ENCODE peak calls at places on chromosomes 5 and 9, in seven cellular contexts. One of them, this sample, is unnamed.

GRCh38 chr5:139710370-139711066 is 62.4 kb downstream of the CXXC5 start:
- DNase-seq in left ventricle myocardium inferior: peak
- DNase-seq in lower leg skin: no peak
- DNase-seq in endothelial cell of umbilical vein: no peak
- DNase-seq in ovary: peak
- DNase-seq in brain microvascular endothelial cell: peak
- DNase-seq in bronchial epithelial cell: no peak
- DNase-seq in this sample: peak

GRCh38 chr9:27413507-27414214 is 110.4 kb upstream of the IFNK start:
- DNase-seq in bronchial epithelial cell: no peak
- DNase-seq in lower leg skin: no peak
- DNase-seq in ovary: no peak
- DNase-seq in left ventricle myocardium inferior: no peak
- DNase-seq in brain microvascular endothelial cell: no peak
- DNase-seq in endothelial cell of umbilical vein: no peak
- DNase-seq in this sample: no peak

GRCh38 chr9:73549991-73550390 is 398.3 kb downstream of the ANXA1 start:
- DNase-seq in brain microvascular endothelial cell: no peak
- DNase-seq in ovary: no peak
- DNase-seq in endothelial cell of umbilical vein: no peak
- DNase-seq in lower leg skin: no peak
- DNase-seq in left ventricle myocardium inferior: no peak
- DNase-seq in bronchial epithelial cell: no peak
- DNase-seq in this sample: no peak

GRCh38 chr9:37913480-37914153 is 9.7 kb upstream of the SLC25A51 start:
- DNase-seq in endothelial cell of umbilical vein: peak
- DNase-seq in bronchial epithelial cell: peak
- DNase-seq in brain microvascular endothelial cell: peak
- DNase-seq in left ventricle myocardium inferior: peak
- DNase-seq in lower leg skin: peak
- DNase-seq in ovary: peak
- DNase-seq in this sample: peak

GRCh38 chr5:59592101-59592500 is 301.4 kb downstream of the PDE4D start:
- DNase-seq in endothelial cell of umbilical vein: no peak
- DNase-seq in bronchial epithelial cell: peak
- DNase-seq in left ventricle myocardium inferior: no peak
- DNase-seq in lower leg skin: no peak
- DNase-seq in brain microvascular endothelial cell: peak
- DNase-seq in ovary: no peak
- DNase-seq in this sample: no peak

GRCh38 chr5:100872409-100873190 is 30.5 kb downstream of the ST8SIA4 start:
- DNase-seq in ovary: no peak
- DNase-seq in brain microvascular endothelial cell: no peak
- DNase-seq in lower leg skin: no peak
- DNase-seq in bronchial epithelial cell: peak
- DNase-seq in endothelial cell of umbilical vein: no peak
- DNase-seq in left ventricle myocardium inferior: no peak
- DNase-seq in this sample: no peak

GRCh38 chr9:26597542-26597941 is 295.1 kb downstream of the CAAP1 start:
- DNase-seq in left ventricle myocardium inferior: no peak
- DNase-seq in brain microvascular endothelial cell: no peak
- DNase-seq in lower leg skin: no peak
- DNase-seq in endothelial cell of umbilical vein: no peak
- DNase-seq in bronchial epithelial cell: no peak
- DNase-seq in ovary: no peak
- DNase-seq in this sample: no peak

GRCh38 chr9:37730256-37730655 is 23.3 kb upstream of the TRMT10B start:
- DNase-seq in ovary: no peak
- DNase-seq in endothelial cell of umbilical vein: no peak
- DNase-seq in brain microvascular endothelial cell: no peak
- DNase-seq in left ventricle myocardium inferior: no peak
- DNase-seq in lower leg skin: no peak
- DNase-seq in bronchial epithelial cell: peak
- DNase-seq in this sample: no peak

GRCh38 chr5:156438076-156438475 is 111.1 kb downstream of the SGCD start:
- DNase-seq in ovary: no peak
- DNase-seq in brain microvascular endothelial cell: no peak
- DNase-seq in bronchial epithelial cell: no peak
- DNase-seq in left ventricle myocardium inferior: no peak
- DNase-seq in endothelial cell of umbilical vein: no peak
- DNase-seq in lower leg skin: no peak
- DNase-seq in this sample: no peak

GRCh38 chr9:86764230-86765039 is 182.9 kb downstream of the GAS1 start:
- DNase-seq in endothelial cell of umbilical vein: no peak
- DNase-seq in brain microvascular endothelial cell: no peak
- DNase-seq in lower leg skin: peak
- DNase-seq in ovary: no peak
- DNase-seq in left ventricle myocardium inferior: no peak
- DNase-seq in bronchial epithelial cell: no peak
- DNase-seq in this sample: no peak

GRCh38 chr5:173679909-173680626 is 63.6 kb upstream of the BOD1 start:
- DNase-seq in brain microvascular endothelial cell: no peak
- DNase-seq in lower leg skin: no peak
- DNase-seq in bronchial epithelial cell: no peak
- DNase-seq in left ventricle myocardium inferior: no peak
- DNase-seq in ovary: no peak
- DNase-seq in endothelial cell of umbilical vein: no peak
- DNase-seq in this sample: no peak

GRCh38 chr5:33339413-33339812 is 101.4 kb upstream of the TARS1 start:
- DNase-seq in ovary: no peak
- DNase-seq in bronchial epithelial cell: no peak
- DNase-seq in endothelial cell of umbilical vein: no peak
- DNase-seq in left ventricle myocardium inferior: no peak
- DNase-seq in lower leg skin: no peak
- DNase-seq in brain microvascular endothelial cell: no peak
- DNase-seq in this sample: no peak

GRCh38 chr9:135107592-135108235 is 20.2 kb downstream of the OLFM1 start:
- DNase-seq in endothelial cell of umbilical vein: no peak
- DNase-seq in left ventricle myocardium inferior: no peak
- DNase-seq in lower leg skin: no peak
- DNase-seq in bronchial epithelial cell: no peak
- DNase-seq in ovary: no peak
- DNase-seq in brain microvascular endothelial cell: no peak
- DNase-seq in this sample: no peak

GRCh38 chr9:89005323-89005722 is 14.1 kb downstream of the S1PR3 start:
- DNase-seq in bronchial epithelial cell: no peak
- DNase-seq in ovary: no peak
- DNase-seq in brain microvascular endothelial cell: no peak
- DNase-seq in lower leg skin: no peak
- DNase-seq in left ventricle myocardium inferior: no peak
- DNase-seq in endothelial cell of umbilical vein: no peak
- DNase-seq in this sample: no peak

GRCh38 chr9:15697459-15697858 is 144.6 kb downstream of the CCDC171 start:
- DNase-seq in lower leg skin: no peak
- DNase-seq in brain microvascular endothelial cell: peak
- DNase-seq in left ventricle myocardium inferior: no peak
- DNase-seq in bronchial epithelial cell: peak
- DNase-seq in endothelial cell of umbilical vein: peak
- DNase-seq in ovary: no peak
- DNase-seq in this sample: no peak

GRCh38 chr9:4654538-4654937 is 7.6 kb upstream of the PLPP6 start:
- DNase-seq in left ventricle myocardium inferior: no peak
- DNase-seq in ovary: no peak
- DNase-seq in lower leg skin: no peak
- DNase-seq in endothelial cell of umbilical vein: no peak
- DNase-seq in bronchial epithelial cell: no peak
- DNase-seq in brain microvascular endothelial cell: no peak
- DNase-seq in this sample: no peak

GRCh38 chr5:126172812-126173211 is 250.4 kb upstream of the GRAMD2B start:
- DNase-seq in endothelial cell of umbilical vein: no peak
- DNase-seq in brain microvascular endothelial cell: no peak
- DNase-seq in ovary: no peak
- DNase-seq in bronchial epithelial cell: no peak
- DNase-seq in left ventricle myocardium inferior: no peak
- DNase-seq in lower leg skin: no peak
- DNase-seq in this sample: no peak

GRCh38 chr5:33254581-33254980 is 186.2 kb upstream of the TARS1 start:
- DNase-seq in bronchial epithelial cell: no peak
- DNase-seq in brain microvascular endothelial cell: no peak
- DNase-seq in left ventricle myocardium inferior: no peak
- DNase-seq in lower leg skin: no peak
- DNase-seq in ovary: no peak
- DNase-seq in endothelial cell of umbilical vein: no peak
- DNase-seq in this sample: no peak

GRCh38 chr9:86828631-86829030 is 118.7 kb downstream of the GAS1 start:
- DNase-seq in endothelial cell of umbilical vein: no peak
- DNase-seq in brain microvascular endothelial cell: no peak
- DNase-seq in bronchial epithelial cell: no peak
- DNase-seq in lower leg skin: no peak
- DNase-seq in left ventricle myocardium inferior: no peak
- DNase-seq in ovary: no peak
- DNase-seq in this sample: no peak

GRCh38 chr5:11390369-11390768 is 513.9 kb downstream of the CTNND2 start:
- DNase-seq in lower leg skin: no peak
- DNase-seq in ovary: no peak
- DNase-seq in left ventricle myocardium inferior: no peak
- DNase-seq in endothelial cell of umbilical vein: no peak
- DNase-seq in bronchial epithelial cell: peak
- DNase-seq in brain microvascular endothelial cell: no peak
- DNase-seq in this sample: no peak

GRCh38 chr5:141669519-141669918 is 12.5 kb downstream of the ARAP3 start:
- DNase-seq in bronchial epithelial cell: no peak
- DNase-seq in endothelial cell of umbilical vein: no peak
- DNase-seq in ovary: no peak
- DNase-seq in brain microvascular endothelial cell: no peak
- DNase-seq in lower leg skin: no peak
- DNase-seq in left ventricle myocardium inferior: no peak
- DNase-seq in this sample: no peak
- TF ChIP-seq CTCF in bronchial epithelial cell: no peak
- TF ChIP-seq CTCF in endothelial cell of umbilical vein: peak
- TF ChIP-seq CTCF in ovary: no peak
- TF ChIP-seq CTCF in brain microvascular endothelial cell: peak
- TF ChIP-seq CTCF in lower leg skin: no peak
- TF ChIP-seq CTCF in left ventricle myocardium inferior: no peak
- TF ChIP-seq CTCF in this sample: no peak

GRCh38 chr5:61678966-61679365 is 346.9 kb downstream of the ZSWIM6 start:
- DNase-seq in endothelial cell of umbilical vein: no peak
- DNase-seq in bronchial epithelial cell: no peak
- DNase-seq in lower leg skin: no peak
- DNase-seq in ovary: no peak
- DNase-seq in left ventricle myocardium inferior: no peak
- DNase-seq in brain microvascular endothelial cell: no peak
- DNase-seq in this sample: no peak
- TF ChIP-seq CTCF in endothelial cell of umbilical vein: no peak
- TF ChIP-seq CTCF in bronchial epithelial cell: no peak
- TF ChIP-seq CTCF in lower leg skin: no peak
- TF ChIP-seq CTCF in ovary: no peak
- TF ChIP-seq CTCF in left ventricle myocardium inferior: no peak
- TF ChIP-seq CTCF in brain microvascular endothelial cell: peak
- TF ChIP-seq CTCF in this sample: no peak

DNA sequence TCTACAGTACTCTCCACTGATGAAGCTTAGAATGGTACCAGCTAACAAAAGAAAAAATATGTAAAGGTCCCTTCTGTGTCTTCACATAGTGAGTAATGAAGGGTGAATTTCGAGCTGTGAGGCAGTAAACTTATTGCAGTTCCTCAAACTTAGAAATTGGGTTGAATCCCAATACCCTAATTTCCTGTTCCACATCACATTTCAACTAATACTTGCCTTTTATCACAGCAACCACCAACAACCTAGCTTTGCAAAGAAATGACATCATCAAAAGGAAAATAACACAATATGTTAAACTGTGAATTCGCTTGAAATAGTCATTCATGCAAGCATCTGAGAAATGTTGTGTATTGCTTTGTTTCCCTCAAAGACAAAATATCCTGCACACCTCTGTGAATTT is 9.4 kb upstream of the TNFAIP8 start:
- DNase-seq in ovary: no peak
- DNase-seq in endothelial cell of umbilical vein: no peak
- DNase-seq in brain microvascular endothelial cell: no peak
- DNase-seq in left ventricle myocardium inferior: no peak
- DNase-seq in bronchial epithelial cell: no peak
- DNase-seq in lower leg skin: no peak
- DNase-seq in this sample: no peak
- TF ChIP-seq CTCF in ovary: no peak
- TF ChIP-seq CTCF in endothelial cell of umbilical vein: no peak
- TF ChIP-seq CTCF in brain microvascular endothelial cell: no peak
- TF ChIP-seq CTCF in left ventricle myocardium inferior: no peak
- TF ChIP-seq CTCF in bronchial epithelial cell: no peak
- TF ChIP-seq CTCF in lower leg skin: no peak
- TF ChIP-seq CTCF in this sample: no peak

GRCh38 chr9:83034587-83034986 is 28.4 kb downstream of the RASEF start:
- DNase-seq in ovary: no peak
- DNase-seq in lower leg skin: no peak
- DNase-seq in bronchial epithelial cell: peak
- DNase-seq in brain microvascular endothelial cell: peak
- DNase-seq in endothelial cell of umbilical vein: no peak
- DNase-seq in left ventricle myocardium inferior: no peak
- DNase-seq in this sample: no peak
- TF ChIP-seq CTCF in ovary: no peak
- TF ChIP-seq CTCF in lower leg skin: no peak
- TF ChIP-seq CTCF in bronchial epithelial cell: no peak
- TF ChIP-seq CTCF in brain microvascular endothelial cell: peak
- TF ChIP-seq CTCF in endothelial cell of umbilical vein: no peak
- TF ChIP-seq CTCF in left ventricle myocardium inferior: no peak
- TF ChIP-seq CTCF in this sample: no peak

GRCh38 chr5:132237141-132237540 is 9.5 kb upstream of the P4HA2 start:
- DNase-seq in ovary: peak
- DNase-seq in left ventricle myocardium inferior: no peak
- DNase-seq in brain microvascular endothelial cell: no peak
- DNase-seq in bronchial epithelial cell: no peak
- DNase-seq in lower leg skin: peak
- DNase-seq in endothelial cell of umbilical vein: no peak
- DNase-seq in this sample: no peak
- TF ChIP-seq CTCF in ovary: no peak
- TF ChIP-seq CTCF in left ventricle myocardium inferior: no peak
- TF ChIP-seq CTCF in brain microvascular endothelial cell: peak
- TF ChIP-seq CTCF in bronchial epithelial cell: no peak
- TF ChIP-seq CTCF in lower leg skin: no peak
- TF ChIP-seq CTCF in endothelial cell of umbilical vein: no peak
- TF ChIP-seq CTCF in this sample: no peak

GRCh38 chr5:1504617-1505016 is 19.1 kb downstream of the LPCAT1 start:
- DNase-seq in bronchial epithelial cell: no peak
- DNase-seq in brain microvascular endothelial cell: no peak
- DNase-seq in lower leg skin: no peak
- DNase-seq in left ventricle myocardium inferior: no peak
- DNase-seq in endothelial cell of umbilical vein: no peak
- DNase-seq in ovary: no peak
- DNase-seq in this sample: no peak

GRCh38 chr5:1502046-1502736 is 21.6 kb downstream of the LPCAT1 start:
- DNase-seq in ovary: no peak
- DNase-seq in left ventricle myocardium inferior: peak
- DNase-seq in endothelial cell of umbilical vein: no peak
- DNase-seq in brain microvascular endothelial cell: no peak
- DNase-seq in bronchial epithelial cell: no peak
- DNase-seq in lower leg skin: no peak
- DNase-seq in this sample: no peak

GRCh38 chr5:1504244-1504595 is 19.5 kb downstream of the LPCAT1 start:
- DNase-seq in bronchial epithelial cell: no peak
- DNase-seq in lower leg skin: no peak
- DNase-seq in left ventricle myocardium inferior: no peak
- DNase-seq in endothelial cell of umbilical vein: no peak
- DNase-seq in brain microvascular endothelial cell: no peak
- DNase-seq in ovary: no peak
- DNase-seq in this sample: no peak

GRCh38 chr5:1502737-1503120 is 21.0 kb downstream of the LPCAT1 start:
- DNase-seq in left ventricle myocardium inferior: no peak
- DNase-seq in endothelial cell of umbilical vein: no peak
- DNase-seq in lower leg skin: no peak
- DNase-seq in brain microvascular endothelial cell: no peak
- DNase-seq in bronchial epithelial cell: no peak
- DNase-seq in ovary: no peak
- DNase-seq in this sample: no peak

GRCh38 chr5:1503301-1504243 is 20.2 kb downstream of the LPCAT1 start:
- DNase-seq in left ventricle myocardium inferior: peak
- DNase-seq in endothelial cell of umbilical vein: peak
- DNase-seq in lower leg skin: peak
- DNase-seq in bronchial epithelial cell: no peak
- DNase-seq in brain microvascular endothelial cell: no peak
- DNase-seq in ovary: no peak
- DNase-seq in this sample: no peak
- TF ChIP-seq CTCF in left ventricle myocardium inferior: no peak
- TF ChIP-seq CTCF in endothelial cell of umbilical vein: no peak
- TF ChIP-seq CTCF in lower leg skin: no peak
- TF ChIP-seq CTCF in bronchial epithelial cell: no peak
- TF ChIP-seq CTCF in brain microvascular endothelial cell: peak
- TF ChIP-seq CTCF in ovary: no peak
- TF ChIP-seq CTCF in this sample: no peak

This sample was measured in mesothelial cell of epicardium.